ENCODE peak calls at places on chromosomes 3 and 15, in seven cellular contexts. O is activated CD4-positive, alpha-beta T cell treated with anti-CD3 and anti-CD28 coated beads, Interleukin-2, amount 50 U/mL, for 24 hours; Y is NCI-H345; V is mucosa of gallbladder; N is NCI-H1105; Q is NCI-H774; B is CD8-positive, alpha-beta memory T cell. E is an unnamed sample.

GRCh38 chr15:80779658-80780415 is 667 bp downstream of the CEMIP start:
- DNase-seq in B (no peak), N (no peak), Y (peak), V (no peak), Q (peak), O (no peak), E (no peak)

GRCh38 chr3:195058311-195059005 is 212.5 kb downstream of the XXYLT1 start:
- DNase-seq in O (no peak), V (no peak), N (no peak), Q (no peak), B (no peak), Y (no peak), E (no peak)

GRCh38 chr3:155853214-155854146 is 747 bp downstream of the SLC33A1 start:
- DNase-seq in N (no peak), O (peak), V (peak), B (peak), Q (no peak), Y (no peak), E (no peak)

GRCh38 chr3:47152578-47152977 is 11.3 kb downstream of the SETD2 start:
- DNase-seq in N (no peak), Q (no peak), O (no peak), Y (no peak), V (no peak), B (no peak), E (no peak)

GRCh38 chr15:90620379-90621134 is 90.8 kb downstream of the CRTC3 start:
- DNase-seq in Q (no peak), N (no peak), Y (no peak), B (no peak), O (no peak), V (no peak), E (no peak)

GRCh38 chr3:87309601-87310000 is 33.2 kb upstream of the POU1F1 start:
- DNase-seq in B (no peak), Q (no peak), Y (no peak), N (no peak), V (peak), O (no peak), E (no peak)

GRCh38 chr15:41874736-41875135 is 19.1 kb downstream of the SPTBN5 start:
- DNase-seq in N (no peak), B (no peak), V (no peak), O (no peak), Q (no peak), Y (no peak), E (no peak)

GRCh38 chr3:149615731-149616221 is 42.0 kb downstream of the WWTR1 start:
- DNase-seq in V (no peak), B (no peak), O (no peak), Q (no peak), Y (no peak), N (no peak), E (no peak)

GRCh38 chr3:53221345-53221744 is 34.5 kb downstream of the TKT start:
- DNase-seq in O (no peak), Q (no peak), B (no peak), Y (no peak), N (no peak), V (no peak), E (no peak)